ENCODE peak calls at places on chromosomes 5 and 9, in four cellular contexts. One of them, this sample, is unnamed.

GRCh38 chr5:142445266-142445665 is 120.4 kb upstream of the SPRY4 start:
- DNase-seq in NCI-H1092 treated with DMSO at 0.1 percent for 48 hours: no peak
- DNase-seq in breast epithelium: no peak
- DNase-seq in chondrocyte: no peak
- DNase-seq in this sample: no peak

GRCh38 chr5:138180183-138180782 is 1.4 kb downstream of the KIF20A start:
- DNase-seq in chondrocyte: no peak
- DNase-seq in NCI-H1092 treated with DMSO at 0.1 percent for 48 hours: peak; percentile 15
- DNase-seq in breast epithelium: no peak
- DNase-seq in this sample: peak; percentile 47

GRCh38 chr9:75109210-75109839 is 21.0 kb downstream of the OSTF1 start:
- DNase-seq in breast epithelium: no peak
- DNase-seq in NCI-H1092 treated with DMSO at 0.1 percent for 48 hours: no peak
- DNase-seq in chondrocyte: no peak
- DNase-seq in this sample: no peak

GRCh38 chr5:139457653-139458306 is 4.8 kb downstream of the ECSCR start:
- DNase-seq in chondrocyte: no peak
- DNase-seq in NCI-H1092 treated with DMSO at 0.1 percent for 48 hours: no peak
- DNase-seq in breast epithelium: no peak
- DNase-seq in this sample: no peak

GRCh38 chr9:137111788-137112563 is 2.6 kb downstream of the DPP7 start:
- DNase-seq in NCI-H1092 treated with DMSO at 0.1 percent for 48 hours: no peak
- DNase-seq in chondrocyte: no peak
- DNase-seq in breast epithelium: no peak
- DNase-seq in this sample: no peak

GRCh38 chr9:128787583-128788156 is 617 bp downstream of the TBC1D13 start:
- DNase-seq in breast epithelium: no peak
- DNase-seq in chondrocyte: no peak
- DNase-seq in NCI-H1092 treated with DMSO at 0.1 percent for 48 hours: no peak
- DNase-seq in this sample: no peak

GRCh38 chr5:135223891-135224625 is 175.0 kb downstream of the MACROH2A1 start:
- DNase-seq in NCI-H1092 treated with DMSO at 0.1 percent for 48 hours: no peak
- DNase-seq in chondrocyte: peak; percentile 13
- DNase-seq in breast epithelium: no peak
- DNase-seq in this sample: no peak

GRCh38 chr5:151151793-151152192 is 5.8 kb downstream of the ANXA6 start:
- DNase-seq in breast epithelium: no peak
- DNase-seq in chondrocyte: no peak
- DNase-seq in NCI-H1092 treated with DMSO at 0.1 percent for 48 hours: no peak
- DNase-seq in this sample: peak; percentile 59

GRCh38 chr5:111754190-111754589 is 2.8 kb downstream of the NREP start:
- DNase-seq in NCI-H1092 treated with DMSO at 0.1 percent for 48 hours: no peak
- DNase-seq in chondrocyte: no peak
- DNase-seq in breast epithelium: no peak
- DNase-seq in this sample: no peak

GRCh38 chr5:143207058-143207457 is 196.4 kb downstream of the NR3C1 start:
- DNase-seq in chondrocyte: no peak
- DNase-seq in NCI-H1092 treated with DMSO at 0.1 percent for 48 hours: no peak
- DNase-seq in breast epithelium: no peak
- DNase-seq in this sample: no peak

GRCh38 chr5:2096827-2097226 is 214.1 kb upstream of the IRX4 start:
- DNase-seq in chondrocyte: no peak
- DNase-seq in NCI-H1092 treated with DMSO at 0.1 percent for 48 hours: no peak
- DNase-seq in breast epithelium: no peak
- DNase-seq in this sample: no peak

GRCh38 chr5:5229405-5229804 is 89.3 kb downstream of the ADAMTS16 start:
- DNase-seq in chondrocyte: no peak
- DNase-seq in breast epithelium: no peak
- DNase-seq in NCI-H1092 treated with DMSO at 0.1 percent for 48 hours: no peak
- DNase-seq in this sample: no peak

GRCh38 chr5:113081091-113081490 is 104.5 kb downstream of the DCP2 start:
- DNase-seq in chondrocyte: no peak
- DNase-seq in NCI-H1092 treated with DMSO at 0.1 percent for 48 hours: no peak
- DNase-seq in breast epithelium: no peak
- DNase-seq in this sample: no peak